ENCODE peak calls at places on chromosomes 12 and 14, in six cellular contexts. One of them, this sample, is unnamed.

GRCh38 chr14:92728781-92729364 is 19.6 kb downstream of the LGMN start:
- DNase-seq in adrenal gland: peak
- DNase-seq in A549: no peak
- DNase-seq in IMR-90: peak
- DNase-seq in fibroblast of lung: peak
- DNase-seq in AG04450: no peak
- DNase-seq in this sample: no peak

GRCh38 chr12:110846615-110847566 is at the start of gene CCDC63:
- DNase-seq in adrenal gland: peak
- DNase-seq in A549: peak
- DNase-seq in IMR-90: no peak
- DNase-seq in fibroblast of lung: peak
- DNase-seq in AG04450: no peak
- DNase-seq in this sample: no peak

GRCh38 chr14:29243355-29243754 is 476.8 kb downstream of the FOXG1 start:
- DNase-seq in adrenal gland: no peak
- DNase-seq in A549: no peak
- DNase-seq in IMR-90: peak
- DNase-seq in fibroblast of lung: peak
- DNase-seq in AG04450: no peak
- DNase-seq in this sample: no peak

GRCh38 chr12:88625316-88625715 is 45.0 kb upstream of the KITLG start:
- DNase-seq in adrenal gland: no peak
- DNase-seq in A549: no peak
- DNase-seq in IMR-90: no peak
- DNase-seq in fibroblast of lung: no peak
- DNase-seq in AG04450: no peak
- DNase-seq in this sample: no peak

GRCh38 chr12:130761537-130762318 is 45.6 kb upstream of the RIMBP2 start:
- DNase-seq in adrenal gland: peak
- DNase-seq in A549: peak
- DNase-seq in IMR-90: peak
- DNase-seq in fibroblast of lung: peak
- DNase-seq in AG04450: no peak
- DNase-seq in this sample: peak

GRCh38 chr14:91545946-91546716 is 36.0 kb upstream of the PPP4R3A start:
- DNase-seq in adrenal gland: no peak
- DNase-seq in A549: no peak
- DNase-seq in IMR-90: no peak
- DNase-seq in fibroblast of lung: no peak
- DNase-seq in AG04450: no peak
- DNase-seq in this sample: no peak

GRCh38 chr14:90503582-90503981 is 106.8 kb downstream of the CALM1 start:
- DNase-seq in adrenal gland: peak
- DNase-seq in A549: no peak
- DNase-seq in IMR-90: no peak
- DNase-seq in fibroblast of lung: no peak
- DNase-seq in AG04450: no peak
- DNase-seq in this sample: no peak

GRCh38 chr14:74476607-74477006 is 16.5 kb downstream of the NPC2 start:
- DNase-seq in adrenal gland: no peak
- DNase-seq in A549: no peak
- DNase-seq in IMR-90: no peak
- DNase-seq in fibroblast of lung: no peak
- DNase-seq in AG04450: no peak
- DNase-seq in this sample: no peak

GRCh38 chr12:89863968-89864367 is 155.3 kb upstream of the ATP2B1 start:
- DNase-seq in adrenal gland: no peak
- DNase-seq in A549: no peak
- DNase-seq in IMR-90: no peak
- DNase-seq in fibroblast of lung: no peak
- DNase-seq in AG04450: no peak
- DNase-seq in this sample: no peak

GRCh38 chr12:28222959-28223662 is 32.9 kb downstream of the CCDC91 start:
- DNase-seq in adrenal gland: no peak
- DNase-seq in A549: no peak
- DNase-seq in IMR-90: no peak
- DNase-seq in fibroblast of lung: no peak
- DNase-seq in AG04450: no peak
- DNase-seq in this sample: no peak

GRCh38 chr14:96001866-96002510 is 37.2 kb upstream of the C14orf132 start:
- DNase-seq in adrenal gland: no peak
- DNase-seq in A549: no peak
- DNase-seq in IMR-90: peak
- DNase-seq in fibroblast of lung: peak
- DNase-seq in AG04450: no peak
- DNase-seq in this sample: no peak

GRCh38 chr12:88833641-88834116 is 253.4 kb upstream of the KITLG start:
- DNase-seq in adrenal gland: no peak
- DNase-seq in A549: no peak
- DNase-seq in IMR-90: peak
- DNase-seq in fibroblast of lung: peak
- DNase-seq in AG04450: no peak
- DNase-seq in this sample: no peak

GRCh38 chr14:101351146-101351545 is 210.1 kb upstream of the DIO3 start:
- DNase-seq in adrenal gland: no peak
- DNase-seq in A549: no peak
- DNase-seq in IMR-90: no peak
- DNase-seq in fibroblast of lung: no peak
- DNase-seq in AG04450: no peak
- DNase-seq in this sample: no peak

GRCh38 chr14:93977171-93977570 is 801 bp upstream of the ASB2 start:
- DNase-seq in adrenal gland: no peak
- DNase-seq in A549: no peak
- DNase-seq in IMR-90: no peak
- DNase-seq in fibroblast of lung: no peak
- DNase-seq in AG04450: no peak
- DNase-seq in this sample: no peak
- H3K4me3 ChIP-seq in adrenal gland: no peak
- H3K4me3 ChIP-seq in A549: no peak
- H3K4me3 ChIP-seq in IMR-90: no peak
- H3K4me3 ChIP-seq in fibroblast of lung: no peak
- H3K4me3 ChIP-seq in AG04450: no peak
- H3K4me3 ChIP-seq in this sample: no peak

DNA sequence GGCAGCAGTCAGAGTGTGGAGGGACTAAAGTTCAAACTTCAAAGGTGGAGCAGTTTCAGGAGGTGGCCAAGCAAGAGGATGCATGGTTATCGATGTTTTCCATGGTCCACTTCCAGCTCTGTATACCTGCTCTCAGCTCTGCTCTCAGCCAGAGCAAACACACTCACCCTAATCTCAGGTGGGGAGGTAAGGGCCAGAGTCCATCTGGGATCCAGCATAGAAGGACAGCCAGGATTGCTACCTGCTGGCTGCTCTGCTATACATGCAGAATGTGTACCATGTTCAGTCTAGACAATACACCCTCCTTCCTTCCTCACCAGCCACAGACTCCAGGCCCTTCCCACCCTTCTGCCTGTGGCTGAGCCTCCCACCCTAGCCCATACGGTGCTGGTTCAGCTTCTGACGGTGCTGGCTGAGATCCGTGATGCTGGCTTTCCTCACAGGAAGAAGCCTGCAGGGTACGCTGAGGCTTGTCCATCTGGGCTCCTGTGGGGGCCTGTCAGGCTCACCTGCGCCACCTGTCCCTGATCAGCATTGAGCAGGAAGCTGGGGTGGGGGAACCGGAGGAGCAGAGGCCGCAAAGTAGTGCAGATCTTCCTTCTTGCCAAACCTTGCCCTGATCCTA is 2.4 kb downstream of the CBLN3 start:
- DNase-seq in adrenal gland: no peak
- DNase-seq in A549: no peak
- DNase-seq in IMR-90: no peak
- DNase-seq in fibroblast of lung: no peak
- DNase-seq in AG04450: no peak
- DNase-seq in this sample: no peak
- H3K4me3 ChIP-seq in adrenal gland: no peak
- H3K4me3 ChIP-seq in A549: no peak
- H3K4me3 ChIP-seq in IMR-90: no peak
- H3K4me3 ChIP-seq in fibroblast of lung: no peak
- H3K4me3 ChIP-seq in AG04450: no peak
- H3K4me3 ChIP-seq in this sample: no peak

DNA sequence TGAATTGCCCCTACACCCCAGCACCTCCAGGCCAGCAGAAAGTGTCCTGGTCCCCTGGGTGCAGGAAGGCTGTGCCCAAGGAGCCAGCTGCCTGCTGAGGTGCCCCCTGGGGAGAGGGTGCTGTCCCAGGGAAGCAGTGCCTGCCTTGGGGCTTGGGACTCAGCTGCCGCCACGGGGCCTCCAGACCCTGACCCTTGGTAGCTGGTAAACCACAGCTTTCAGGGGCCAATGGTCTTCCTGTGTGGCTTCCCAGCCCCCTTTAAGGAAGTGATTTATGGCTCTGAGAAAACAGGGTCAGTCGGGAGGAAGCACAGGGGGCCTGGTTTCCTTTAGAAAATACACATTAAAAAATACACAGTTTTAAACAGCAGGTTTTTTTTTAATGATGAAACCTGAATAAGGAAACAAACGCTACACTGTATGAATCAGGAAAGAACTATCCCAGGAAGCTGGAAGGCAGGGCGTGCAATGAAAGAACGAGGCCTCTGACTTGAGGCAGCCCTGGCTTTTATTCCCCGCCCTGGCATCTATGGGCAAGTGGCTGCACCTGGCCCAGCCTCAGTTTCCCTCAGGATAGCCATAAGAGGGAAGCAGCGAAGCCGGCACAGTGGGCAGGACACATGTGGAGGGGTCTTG is 40.6 kb upstream of the EML1 start:
- DNase-seq in adrenal gland: no peak
- DNase-seq in A549: no peak
- DNase-seq in IMR-90: peak
- DNase-seq in fibroblast of lung: peak
- DNase-seq in AG04450: no peak
- DNase-seq in this sample: peak
- H3K4me3 ChIP-seq in adrenal gland: no peak
- H3K4me3 ChIP-seq in A549: no peak
- H3K4me3 ChIP-seq in IMR-90: no peak
- H3K4me3 ChIP-seq in fibroblast of lung: no peak
- H3K4me3 ChIP-seq in AG04450: peak
- H3K4me3 ChIP-seq in this sample: no peak

GRCh38 chr12:108563135-108563803 is 873 bp downstream of the ISCU start:
- DNase-seq in adrenal gland: peak
- DNase-seq in A549: peak
- DNase-seq in IMR-90: peak
- DNase-seq in fibroblast of lung: peak
- DNase-seq in AG04450: peak
- DNase-seq in this sample: peak

GRCh38 chr12:108563804-108564151 is 1.4 kb downstream of the ISCU start:
- DNase-seq in adrenal gland: no peak
- DNase-seq in A549: no peak
- DNase-seq in IMR-90: no peak
- DNase-seq in fibroblast of lung: no peak
- DNase-seq in AG04450: no peak
- DNase-seq in this sample: no peak

GRCh38 chr12:108566452-108566851 is 4.1 kb downstream of the ISCU start:
- DNase-seq in adrenal gland: peak
- DNase-seq in A549: no peak
- DNase-seq in IMR-90: no peak
- DNase-seq in fibroblast of lung: no peak
- DNase-seq in AG04450: no peak
- DNase-seq in this sample: no peak

GRCh38 chr12:108565976-108566375 is 3.6 kb downstream of the ISCU start:
- DNase-seq in adrenal gland: peak
- DNase-seq in A549: peak
- DNase-seq in IMR-90: peak
- DNase-seq in fibroblast of lung: peak
- DNase-seq in AG04450: no peak
- DNase-seq in this sample: no peak

GRCh38 chr12:108564724-108565123 is 2.3 kb downstream of the ISCU start:
- DNase-seq in adrenal gland: no peak
- DNase-seq in A549: no peak
- DNase-seq in IMR-90: no peak
- DNase-seq in fibroblast of lung: no peak
- DNase-seq in AG04450: no peak
- DNase-seq in this sample: no peak
- H3K4me3 ChIP-seq in adrenal gland: no peak
- H3K4me3 ChIP-seq in A549: no peak
- H3K4me3 ChIP-seq in IMR-90: no peak
- H3K4me3 ChIP-seq in fibroblast of lung: no peak
- H3K4me3 ChIP-seq in AG04450: no peak
- H3K4me3 ChIP-seq in this sample: no peak

GRCh38 chr12:132904718-132905328 is 17.4 kb upstream of the CHFR start:
- DNase-seq in adrenal gland: peak
- DNase-seq in A549: no peak
- DNase-seq in IMR-90: no peak
- DNase-seq in fibroblast of lung: peak
- DNase-seq in AG04450: no peak
- DNase-seq in this sample: no peak

GRCh38 chr12:132909030-132909368 is 21.6 kb upstream of the CHFR start:
- DNase-seq in adrenal gland: no peak
- DNase-seq in A549: no peak
- DNase-seq in IMR-90: no peak
- DNase-seq in fibroblast of lung: no peak
- DNase-seq in AG04450: no peak
- DNase-seq in this sample: no peak

GRCh38 chr12:132908145-132909029 is 21.0 kb upstream of the CHFR start:
- DNase-seq in adrenal gland: peak
- DNase-seq in A549: no peak
- DNase-seq in IMR-90: peak
- DNase-seq in fibroblast of lung: peak
- DNase-seq in AG04450: peak
- DNase-seq in this sample: peak

DNA sequence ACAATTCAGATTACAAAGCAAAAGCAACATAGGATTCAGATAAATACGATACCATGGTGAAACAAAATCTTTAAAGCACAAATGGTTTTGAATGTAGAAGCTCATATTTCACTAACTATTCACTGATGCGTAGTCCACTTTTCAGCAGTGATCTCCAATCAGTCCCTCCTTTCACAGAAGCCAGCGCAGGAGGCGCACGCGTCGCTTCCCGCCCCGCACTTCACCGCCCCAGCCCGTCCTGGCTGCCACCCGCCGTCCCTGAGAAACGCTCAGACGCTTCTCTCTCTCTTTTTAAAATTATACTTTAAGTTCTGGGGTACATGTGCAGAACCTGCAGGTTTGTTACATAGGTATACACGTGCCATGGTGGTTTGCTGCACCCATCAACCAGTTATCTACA is 19.8 kb upstream of the CHFR start:
- DNase-seq in adrenal gland: no peak
- DNase-seq in A549: no peak
- DNase-seq in IMR-90: no peak
- DNase-seq in fibroblast of lung: peak
- DNase-seq in AG04450: no peak
- DNase-seq in this sample: no peak
- H3K4me3 ChIP-seq in adrenal gland: no peak
- H3K4me3 ChIP-seq in A549: no peak
- H3K4me3 ChIP-seq in IMR-90: no peak
- H3K4me3 ChIP-seq in fibroblast of lung: no peak
- H3K4me3 ChIP-seq in AG04450: no peak
- H3K4me3 ChIP-seq in this sample: no peak

This sample was measured in AG09309.